ENCODE peak calls at places on chromosome 20, in eight cellular contexts. S is HL-60, X is thoracic aorta, K is uterus, Q is fibroblast of lung, A is body of pancreas, N is lower lobe of right lung, I is heart right ventricle. H is an unnamed sample.

GRCh38 chr20:24045621-24046020 is 57.0 kb upstream of the GGTLC1 start:
- DNase-seq in N (no peak), K (no peak), I (no peak), X (no peak), S (no peak), Q (no peak), A (no peak), H (no peak)

GRCh38 chr20:60543598-60543997 is 585.4 kb downstream of the CDH26 start:
- DNase-seq in K (no peak), A (no peak), I (no peak), X (no peak), S (no peak), N (no peak), Q (no peak), H (no peak)

GRCh38 chr20:58645277-58645968 is 5.7 kb upstream of the STX16 start:
- DNase-seq in X (no peak), K (peak), I (no peak), Q (peak), A (no peak), S (no peak), N (no peak), H (no peak)

GRCh38 chr20:6504826-6505225 is 262.7 kb upstream of the BMP2 start:
- DNase-seq in I (no peak), A (no peak), S (no peak), Q (peak), X (no peak), N (no peak), K (no peak), H (no peak)

GRCh38 chr20:25195962-25196700 is 619 bp downstream of the ENTPD6 start:
- DNase-seq in X (no peak), S (no peak), N (peak), A (peak), I (peak), K (no peak), Q (peak), H (no peak)

GRCh38 chr20:24376523-24377085 is 92.8 kb upstream of the SYNDIG1 start:
- DNase-seq in S (no peak), N (no peak), A (no peak), K (no peak), I (no peak), Q (peak), X (no peak), H (no peak)

GRCh38 chr20:40962733-40963504 is 65.7 kb upstream of the TOP1 start:
- DNase-seq in I (peak), S (peak), N (peak), A (peak), Q (peak), X (no peak), K (peak), H (peak)

GRCh38 chr20:6525447-6526303 is 241.8 kb upstream of the BMP2 start:
- DNase-seq in K (no peak), N (no peak), X (no peak), S (no peak), I (no peak), A (no peak), Q (peak), H (no peak)

GRCh38 chr20:25052255-25053206 is 5.4 kb downstream of the ACSS1 start:
- DNase-seq in I (no peak), K (peak), N (no peak), S (no peak), A (no peak), X (peak), Q (peak), H (no peak)

GRCh38 chr20:43533060-43533459 is 25.6 kb downstream of the L3MBTL1 start:
- DNase-seq in X (no peak), I (no peak), A (no peak), N (no peak), Q (peak), K (no peak), S (no peak), H (no peak)

GRCh38 chr20:24805456-24806233 is 143.4 kb upstream of the CST7 start:
- DNase-seq in X (no peak), K (no peak), N (peak), A (no peak), Q (no peak), I (no peak), S (no peak), H (no peak)

GRCh38 chr20:53656653-53657288 is 63.1 kb upstream of the ZNF217 start:
- DNase-seq in I (no peak), N (no peak), S (peak), X (no peak), K (no peak), Q (peak), A (no peak), H (no peak)

GRCh38 chr20:45861157-45862075 is 4.0 kb downstream of the ZSWIM3 start:
- DNase-seq in X (no peak), K (no peak), Q (no peak), N (no peak), A (peak), I (no peak), S (no peak), H (no peak)

GRCh38 chr20:8303651-8304050 is 171.6 kb downstream of the PLCB1 start:
- DNase-seq in Q (no peak), N (no peak), I (no peak), A (no peak), K (no peak), X (no peak), S (no peak), H (no peak)

GRCh38 chr20:38034108-38034649 is 633 bp downstream of the RPRD1B start:
- DNase-seq in S (no peak), X (no peak), N (no peak), I (no peak), Q (peak), A (no peak), K (no peak), H (no peak)

GRCh38 chr20:58536289-58536688 is 21.1 kb upstream of the APCDD1L start:
- DNase-seq in S (no peak), Q (no peak), A (no peak), X (no peak), K (no peak), N (no peak), I (no peak), H (no peak)

GRCh38 chr20:2820896-2821869 is 5.0 kb downstream of the TMEM239 start:
- DNase-seq in K (no peak), X (no peak), A (no peak), Q (no peak), N (no peak), I (no peak), S (no peak), H (no peak)

GRCh38 chr20:41178904-41179432 is 41.6 kb downstream of the PLCG1 start:
- DNase-seq in Q (peak), K (peak), N (peak), S (no peak), A (no peak), X (no peak), I (no peak), H (no peak)

GRCh38 chr20:4661191-4661590 is 60.5 kb upstream of the PRND start:
- DNase-seq in K (no peak), A (no peak), S (no peak), Q (no peak), I (no peak), X (no peak), N (no peak), H (no peak)

GRCh38 chr20:38195521-38195920 is 30.5 kb upstream of the TGM2 start:
- DNase-seq in K (no peak), S (no peak), I (no peak), N (no peak), Q (no peak), X (no peak), A (no peak), H (no peak)

GRCh38 chr20:46638367-46639274 is 12.6 kb downstream of the SLC13A3 start:
- DNase-seq in K (no peak), N (no peak), I (no peak), X (no peak), A (no peak), S (no peak), Q (no peak), H (no peak)

DNA sequence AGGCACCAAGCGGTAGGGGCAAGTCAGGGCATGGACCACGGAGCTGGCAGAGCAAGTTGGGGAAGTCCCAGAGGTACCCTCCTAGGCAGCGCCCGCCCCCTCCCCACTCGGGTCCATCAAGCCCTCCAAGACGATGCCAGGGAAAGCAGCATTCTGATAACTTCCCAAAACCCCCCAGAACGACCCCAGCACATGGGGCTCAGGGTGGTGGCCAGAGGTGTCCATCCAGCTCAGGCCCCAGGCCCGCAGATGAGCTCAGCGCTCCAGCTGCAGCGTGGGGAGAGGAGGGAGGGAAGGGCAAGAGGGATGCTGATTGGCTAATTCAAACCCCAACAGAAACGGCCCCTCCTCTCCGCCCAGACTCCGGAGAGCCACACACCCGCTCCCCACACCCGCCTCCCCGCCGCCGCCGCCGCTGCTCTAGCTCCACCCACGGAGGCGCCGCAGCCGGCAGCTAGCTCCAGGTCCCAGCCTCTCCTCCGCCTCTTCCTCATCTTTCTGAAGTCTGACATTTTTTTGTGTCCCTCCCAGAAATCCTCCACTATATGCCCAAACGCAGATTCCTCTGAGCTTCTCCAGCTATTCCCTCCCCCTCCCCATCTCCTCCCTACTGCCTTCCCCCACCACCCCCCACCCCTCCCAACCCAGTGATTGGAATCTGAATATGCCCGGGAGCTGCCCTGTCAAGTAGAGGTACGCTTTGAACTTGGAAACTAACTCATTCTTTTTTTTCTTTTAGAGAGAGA is 40.3 kb upstream of the TLDC2 start:
- DNase-seq in N (peak), Q (peak), S (peak), K (peak), A (peak), X (peak), I (peak), H (peak)
- H3K27ac ChIP-seq in N (peak), Q (peak), S (peak), K (peak), A (peak), X (peak), I (peak), H (peak)

GRCh38 chr20:31527266-31527665 is 13.0 kb downstream of the HM13 start:
- DNase-seq in I (no peak), K (no peak), Q (no peak), A (no peak), N (no peak), S (no peak), X (no peak), H (no peak)

GRCh38 chr20:31522756-31523155 is 8.5 kb downstream of the HM13 start:
- DNase-seq in Q (no peak), K (no peak), N (no peak), X (no peak), A (no peak), I (no peak), S (no peak), H (no peak)

GRCh38 chr20:31523361-31524283 is 9.4 kb downstream of the HM13 start:
- DNase-seq in S (no peak), K (no peak), Q (peak), X (no peak), I (no peak), A (no peak), N (peak), H (no peak)
- H3K27ac ChIP-seq in S (peak), K (no peak), Q (no peak), X (no peak), I (no peak), A (peak), N (no peak), H (no peak)

GRCh38 chr20:32208499-32209154 is 947 bp downstream of the POFUT1 start:
- DNase-seq in N (no peak), Q (no peak), X (no peak), S (no peak), K (no peak), A (no peak), I (no peak), H (no peak)
- H3K27ac ChIP-seq in N (no peak), Q (peak), X (no peak), S (peak), K (peak), A (peak), I (peak), H (no peak)

GRCh38 chr20:50484271-50484976 is 25.8 kb upstream of the PTPN1 start:
- DNase-seq in Q (no peak), N (no peak), S (peak), X (no peak), A (no peak), K (no peak), I (no peak), H (no peak)
- H3K27ac ChIP-seq in Q (peak), N (peak), S (peak), X (peak), A (peak), K (peak), I (peak), H (no peak)

GRCh38 chr20:51411867-51412266 is 130.7 kb downstream of the NFATC2 start:
- DNase-seq in A (no peak), K (no peak), Q (no peak), I (no peak), X (no peak), S (no peak), N (no peak), H (no peak)
- H3K27ac ChIP-seq in A (no peak), K (no peak), Q (no peak), I (peak), X (peak), S (no peak), N (peak), H (no peak)

GRCh38 chr20:12997128-12997655 is 11.6 kb upstream of the SPTLC3 start:
- DNase-seq in X (no peak), N (no peak), Q (no peak), S (no peak), A (no peak), K (no peak), I (no peak), H (no peak)
- H3K27ac ChIP-seq in X (no peak), N (no peak), Q (no peak), S (no peak), A (no peak), K (no peak), I (no peak), H (no peak)

DNA sequence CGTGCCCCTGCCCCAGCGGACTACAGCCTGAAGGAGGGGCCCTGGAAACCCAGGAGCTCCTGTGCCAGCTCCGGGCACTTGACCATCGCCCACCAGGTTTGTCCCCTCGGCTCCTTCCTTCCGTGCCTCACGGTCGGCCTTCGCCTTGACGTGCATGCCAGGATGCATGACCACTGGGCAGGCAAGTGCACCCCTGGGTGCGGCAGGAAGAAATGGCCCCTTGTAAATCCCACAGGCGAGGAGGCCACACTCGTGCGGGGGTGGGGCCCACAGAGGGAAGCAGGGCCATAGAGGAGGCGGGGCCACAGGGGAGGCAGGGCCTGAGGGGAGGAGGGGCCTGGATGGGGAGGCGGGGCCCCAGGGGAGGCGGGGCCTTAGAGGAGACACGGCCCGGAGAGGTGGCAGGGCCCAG is 81.7 kb downstream of the YTHDF1 start:
- DNase-seq in X (no peak), S (no peak), Q (no peak), I (peak), N (peak), A (peak), K (no peak), H (no peak)
- H3K27ac ChIP-seq in X (no peak), S (no peak), Q (no peak), I (no peak), N (no peak), A (no peak), K (no peak), H (no peak)

GRCh38 chr20:34175879-34176278 is 63.8 kb upstream of the EIF2S2 start:
- DNase-seq in Q (no peak), N (no peak), A (no peak), K (no peak), I (no peak), S (no peak), X (no peak), H (no peak)

GRCh38 chr20:34177060-34177459 is 64.2 kb upstream of the ASIP start:
- DNase-seq in A (no peak), X (no peak), S (no peak), N (no peak), K (no peak), Q (no peak), I (no peak), H (no peak)

GRCh38 chr20:34171640-34172039 is 59.6 kb upstream of the EIF2S2 start:
- DNase-seq in X (no peak), K (peak), I (no peak), S (no peak), N (no peak), A (no peak), Q (no peak), H (no peak)

GRCh38 chr20:34175072-34175471 is 63.0 kb upstream of the EIF2S2 start:
- DNase-seq in N (no peak), X (no peak), Q (no peak), K (no peak), I (no peak), S (no peak), A (no peak), H (no peak)

GRCh38 chr20:34172926-34173325 is 60.9 kb upstream of the EIF2S2 start:
- DNase-seq in Q (no peak), I (no peak), X (no peak), N (no peak), K (no peak), A (no peak), S (no peak), H (no peak)
- H3K27ac ChIP-seq in Q (no peak), I (no peak), X (no peak), N (no peak), K (no peak), A (no peak), S (no peak), H (no peak)

GRCh38 chr20:48903705-48904104 is 17.8 kb upstream of the ARFGEF2 start:
- DNase-seq in Q (no peak), X (no peak), N (no peak), A (no peak), S (no peak), K (no peak), I (no peak), H (no peak)
- H3K27ac ChIP-seq in Q (no peak), X (no peak), N (no peak), A (no peak), S (no peak), K (no peak), I (no peak), H (no peak)

GRCh38 chr20:1199981-1200380 is 3.3 kb upstream of the C20orf202 start:
- DNase-seq in I (no peak), Q (no peak), K (no peak), N (no peak), A (no peak), S (no peak), X (no peak), H (no peak)
- H3K27ac ChIP-seq in I (peak), Q (no peak), K (no peak), N (peak), A (no peak), S (no peak), X (no peak), H (no peak)